ENCODE peak calls at places on chromosomes 11 and 22, in four cellular contexts. One of them, this sample, is unnamed.

GRCh38 chr11:75768909-75769771 is 562 bp downstream of the DGAT2 start:
- DNase-seq in endodermal cell: peak
- DNase-seq in CD4-positive, alpha-beta T cell: no peak
- DNase-seq in sigmoid colon: peak
- DNase-seq in this sample: no peak

GRCh38 chr11:8331767-8332166 is 68.1 kb upstream of the LMO1 start:
- DNase-seq in endodermal cell: no peak
- DNase-seq in CD4-positive, alpha-beta T cell: no peak
- DNase-seq in sigmoid colon: no peak
- DNase-seq in this sample: no peak

GRCh38 chr22:28008649-28009048 is 89.6 kb upstream of the PITPNB start:
- DNase-seq in CD4-positive, alpha-beta T cell: no peak
- DNase-seq in sigmoid colon: peak
- DNase-seq in endodermal cell: no peak
- DNase-seq in this sample: no peak

GRCh38 chr11:121575963-121576290 is 123.2 kb upstream of the SORL1-AS1 start:
- DNase-seq in CD4-positive, alpha-beta T cell: no peak
- DNase-seq in sigmoid colon: no peak
- DNase-seq in endodermal cell: no peak
- DNase-seq in this sample: no peak

GRCh38 chr11:72079776-72080325 is 491 bp downstream of the NUMA1 start:
- DNase-seq in sigmoid colon: no peak
- DNase-seq in endodermal cell: no peak
- DNase-seq in CD4-positive, alpha-beta T cell: no peak
- DNase-seq in this sample: no peak

GRCh38 chr22:28116261-28116673 is 197.2 kb upstream of the PITPNB start:
- DNase-seq in endodermal cell: peak
- DNase-seq in CD4-positive, alpha-beta T cell: no peak
- DNase-seq in sigmoid colon: peak
- DNase-seq in this sample: peak

GRCh38 chr22:33389927-33390326 is 331.7 kb upstream of the SYN3 start:
- DNase-seq in CD4-positive, alpha-beta T cell: no peak
- DNase-seq in sigmoid colon: no peak
- DNase-seq in endodermal cell: no peak
- DNase-seq in this sample: no peak

GRCh38 chr22:37844904-37845334 is 785 bp upstream of the ANKRD54 start:
- DNase-seq in sigmoid colon: no peak
- DNase-seq in endodermal cell: no peak
- DNase-seq in CD4-positive, alpha-beta T cell: no peak
- DNase-seq in this sample: no peak

GRCh38 chr11:36793542-36793926 is 195.5 kb upstream of the RAG2 start:
- DNase-seq in endodermal cell: peak
- DNase-seq in sigmoid colon: no peak
- DNase-seq in CD4-positive, alpha-beta T cell: no peak
- DNase-seq in this sample: peak

GRCh38 chr11:35635933-35636332 is 17.7 kb downstream of the FJX1 start:
- DNase-seq in sigmoid colon: no peak
- DNase-seq in CD4-positive, alpha-beta T cell: no peak
- DNase-seq in endodermal cell: no peak
- DNase-seq in this sample: no peak

GRCh38 chr11:35641206-35641885 is 21.2 kb upstream of the TRIM44 start:
- DNase-seq in CD4-positive, alpha-beta T cell: no peak
- DNase-seq in endodermal cell: no peak
- DNase-seq in sigmoid colon: no peak
- DNase-seq in this sample: no peak

GRCh38 chr11:35633827-35634226 is 15.6 kb downstream of the FJX1 start:
- DNase-seq in sigmoid colon: no peak
- DNase-seq in endodermal cell: no peak
- DNase-seq in CD4-positive, alpha-beta T cell: no peak
- DNase-seq in this sample: no peak

DNA sequence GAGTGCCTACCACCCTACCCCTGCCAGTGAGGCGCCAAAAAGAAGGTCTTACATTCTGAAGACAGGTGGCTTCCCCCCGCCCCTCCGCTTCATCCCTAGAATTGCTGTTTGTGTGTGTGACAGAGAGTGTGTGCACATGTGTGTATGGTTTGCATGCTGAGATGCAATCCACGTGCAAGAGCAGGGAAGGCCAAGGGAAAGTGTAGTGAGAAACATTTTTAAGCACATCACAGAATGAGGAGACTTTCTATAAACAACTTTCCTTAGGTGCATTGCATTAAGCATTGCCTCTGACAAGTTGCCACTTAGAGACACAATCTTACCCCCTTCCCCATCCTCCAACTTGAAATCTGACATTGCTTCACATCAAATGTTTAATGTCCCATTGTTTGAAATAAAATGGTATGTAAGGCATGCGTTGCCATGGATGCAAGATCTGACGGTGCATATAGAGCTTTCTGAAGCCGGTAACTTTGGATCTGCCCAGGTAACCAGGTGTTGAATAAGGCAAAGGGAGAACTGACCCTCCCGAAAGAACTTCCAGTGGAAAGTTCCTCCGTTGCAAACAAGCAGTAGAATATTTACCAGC is 21.4 kb downstream of the FJX1 start:
- DNase-seq in CD4-positive, alpha-beta T cell: no peak
- DNase-seq in sigmoid colon: no peak
- DNase-seq in endodermal cell: no peak
- DNase-seq in this sample: no peak
- TF ChIP-seq CTCF in CD4-positive, alpha-beta T cell: no peak
- TF ChIP-seq CTCF in sigmoid colon: no peak
- TF ChIP-seq CTCF in endodermal cell: no peak
- TF ChIP-seq CTCF in this sample: no peak

GRCh38 chr11:113111156-113111555 is 149.9 kb downstream of the NCAM1 start:
- DNase-seq in sigmoid colon: no peak
- DNase-seq in CD4-positive, alpha-beta T cell: no peak
- DNase-seq in endodermal cell: no peak
- DNase-seq in this sample: no peak

GRCh38 chr11:113106507-113106906 is 145.3 kb downstream of the NCAM1 start:
- DNase-seq in endodermal cell: no peak
- DNase-seq in CD4-positive, alpha-beta T cell: no peak
- DNase-seq in sigmoid colon: no peak
- DNase-seq in this sample: no peak

GRCh38 chr11:113113801-113114451 is 152.7 kb downstream of the NCAM1 start:
- DNase-seq in sigmoid colon: no peak
- DNase-seq in CD4-positive, alpha-beta T cell: no peak
- DNase-seq in endodermal cell: no peak
- DNase-seq in this sample: no peak

GRCh38 chr11:113105584-113105983 is 144.4 kb downstream of the NCAM1 start:
- DNase-seq in endodermal cell: no peak
- DNase-seq in sigmoid colon: no peak
- DNase-seq in CD4-positive, alpha-beta T cell: no peak
- DNase-seq in this sample: no peak

DNA sequence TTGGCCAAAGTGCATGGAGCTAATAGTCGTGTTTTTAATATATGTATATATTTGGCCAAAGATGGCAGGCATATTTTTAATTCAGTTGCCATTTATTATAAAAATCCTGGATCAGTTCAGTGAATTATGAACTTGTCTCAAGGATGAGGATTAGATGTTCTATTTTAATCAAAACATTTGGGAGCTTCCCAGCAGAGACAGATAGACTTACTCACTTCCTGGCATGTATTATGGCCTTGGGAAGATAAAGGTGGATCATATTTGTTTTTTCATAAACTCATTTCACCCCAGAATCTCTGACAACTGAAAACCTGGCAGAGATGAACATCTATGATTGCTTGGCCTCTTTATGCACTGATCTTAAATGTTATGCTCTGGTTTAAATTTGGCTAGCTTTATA is 148.8 kb downstream of the NCAM1 start:
- DNase-seq in CD4-positive, alpha-beta T cell: no peak
- DNase-seq in sigmoid colon: no peak
- DNase-seq in endodermal cell: no peak
- DNase-seq in this sample: no peak
- TF ChIP-seq CTCF in CD4-positive, alpha-beta T cell: no peak
- TF ChIP-seq CTCF in sigmoid colon: no peak
- TF ChIP-seq CTCF in endodermal cell: no peak
- TF ChIP-seq CTCF in this sample: no peak

GRCh38 chr11:101844608-101845007 is 70.2 kb upstream of the CEP126 start:
- DNase-seq in sigmoid colon: no peak
- DNase-seq in endodermal cell: no peak
- DNase-seq in CD4-positive, alpha-beta T cell: no peak
- DNase-seq in this sample: no peak

DNA sequence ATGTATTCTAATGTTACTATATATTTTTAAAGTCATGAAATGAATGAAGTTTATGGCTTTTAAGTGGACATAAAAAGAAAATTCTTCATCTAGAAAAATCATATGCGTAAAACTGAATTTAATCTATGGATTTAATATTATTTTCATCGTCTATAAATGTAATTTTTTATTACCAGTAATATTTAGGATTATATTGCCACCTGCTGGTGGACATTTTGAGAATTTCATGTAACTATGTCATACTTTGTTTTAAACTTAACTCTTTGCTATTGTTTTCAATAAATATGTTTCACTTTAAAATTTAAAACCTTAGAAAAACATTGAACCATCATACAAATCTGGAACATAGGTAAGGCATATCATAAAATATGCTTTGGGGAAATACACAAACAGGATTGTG is 66.5 kb upstream of the CEP126 start:
- DNase-seq in CD4-positive, alpha-beta T cell: no peak
- DNase-seq in endodermal cell: no peak
- DNase-seq in sigmoid colon: no peak
- DNase-seq in this sample: peak
- TF ChIP-seq CTCF in CD4-positive, alpha-beta T cell: no peak
- TF ChIP-seq CTCF in endodermal cell: peak
- TF ChIP-seq CTCF in sigmoid colon: no peak
- TF ChIP-seq CTCF in this sample: no peak

GRCh38 chr11:133946018-133946417 is 10.8 kb downstream of the IGSF9B start:
- DNase-seq in endodermal cell: no peak
- DNase-seq in CD4-positive, alpha-beta T cell: no peak
- DNase-seq in sigmoid colon: no peak
- DNase-seq in this sample: no peak

GRCh38 chr11:133946541-133947297 is 10.0 kb downstream of the IGSF9B start:
- DNase-seq in sigmoid colon: no peak
- DNase-seq in endodermal cell: peak
- DNase-seq in CD4-positive, alpha-beta T cell: no peak
- DNase-seq in this sample: no peak

GRCh38 chr11:133945087-133945974 is 11.4 kb downstream of the IGSF9B start:
- DNase-seq in endodermal cell: peak
- DNase-seq in CD4-positive, alpha-beta T cell: peak
- DNase-seq in sigmoid colon: peak
- DNase-seq in this sample: peak

GRCh38 chr11:133948711-133949110 is 8.1 kb downstream of the IGSF9B start:
- DNase-seq in endodermal cell: peak
- DNase-seq in CD4-positive, alpha-beta T cell: no peak
- DNase-seq in sigmoid colon: no peak
- DNase-seq in this sample: no peak

GRCh38 chr11:133947298-133947905 is 9.4 kb downstream of the IGSF9B start:
- DNase-seq in sigmoid colon: no peak
- DNase-seq in endodermal cell: peak
- DNase-seq in CD4-positive, alpha-beta T cell: peak
- DNase-seq in this sample: peak
- TF ChIP-seq CTCF in sigmoid colon: no peak
- TF ChIP-seq CTCF in endodermal cell: peak
- TF ChIP-seq CTCF in CD4-positive, alpha-beta T cell: peak
- TF ChIP-seq CTCF in this sample: peak

DNA sequence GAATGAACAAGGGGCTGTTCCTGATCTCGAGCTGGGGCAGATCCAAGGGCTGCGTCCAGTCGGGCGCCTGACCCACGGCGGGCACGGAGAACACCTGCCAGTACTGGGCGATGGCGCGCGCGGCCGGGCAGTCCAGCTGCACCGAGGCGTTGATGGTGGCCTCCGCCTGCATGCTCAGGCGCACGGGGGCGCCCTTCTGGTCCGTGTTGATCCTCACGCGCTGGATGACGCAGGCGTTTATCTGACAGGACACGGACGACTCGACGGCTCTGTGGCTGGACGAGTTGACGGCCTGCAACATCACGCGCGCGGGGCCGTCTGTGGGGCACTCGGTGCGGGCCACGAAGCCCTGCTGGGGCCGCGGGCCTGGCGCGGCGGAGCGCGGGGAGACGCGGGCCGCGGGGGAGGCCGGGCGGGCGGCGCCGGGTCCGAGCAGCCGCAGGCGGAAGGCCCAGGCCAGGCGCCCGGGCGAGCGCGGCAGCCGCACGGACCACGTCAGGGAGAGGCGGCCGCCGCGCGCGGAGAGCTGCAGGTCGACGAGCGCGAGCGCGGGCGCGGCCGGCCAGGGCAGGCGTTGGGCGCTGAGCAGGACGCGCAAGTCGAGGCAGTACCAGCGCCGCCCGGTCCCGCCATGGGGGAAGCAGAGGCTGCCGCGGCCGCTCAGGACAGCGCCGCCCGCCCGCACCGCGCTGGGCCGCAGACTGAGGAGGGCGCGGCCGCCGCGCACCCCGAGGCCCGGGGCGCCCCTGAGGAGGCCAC is 515 bp downstream of the PKDREJ start:
- DNase-seq in endodermal cell: peak
- DNase-seq in sigmoid colon: peak
- DNase-seq in CD4-positive, alpha-beta T cell: no peak
- DNase-seq in this sample: peak
- TF ChIP-seq CTCF in endodermal cell: peak
- TF ChIP-seq CTCF in sigmoid colon: no peak
- TF ChIP-seq CTCF in CD4-positive, alpha-beta T cell: no peak
- TF ChIP-seq CTCF in this sample: peak

GRCh38 chr11:128226106-128226716 is 361.1 kb downstream of the ETS1 start:
- DNase-seq in endodermal cell: peak
- DNase-seq in sigmoid colon: no peak
- DNase-seq in CD4-positive, alpha-beta T cell: no peak
- DNase-seq in this sample: no peak
- TF ChIP-seq CTCF in endodermal cell: no peak
- TF ChIP-seq CTCF in sigmoid colon: no peak
- TF ChIP-seq CTCF in CD4-positive, alpha-beta T cell: no peak
- TF ChIP-seq CTCF in this sample: no peak

GRCh38 chr11:106152013-106152412 is 74.6 kb downstream of the AASDHPPT start:
- DNase-seq in CD4-positive, alpha-beta T cell: no peak
- DNase-seq in sigmoid colon: no peak
- DNase-seq in endodermal cell: peak
- DNase-seq in this sample: peak
- TF ChIP-seq CTCF in CD4-positive, alpha-beta T cell: no peak
- TF ChIP-seq CTCF in sigmoid colon: no peak
- TF ChIP-seq CTCF in endodermal cell: peak
- TF ChIP-seq CTCF in this sample: no peak

GRCh38 chr11:119608781-119609180 is 120.2 kb downstream of the NECTIN1 start:
- DNase-seq in sigmoid colon: no peak
- DNase-seq in CD4-positive, alpha-beta T cell: no peak
- DNase-seq in endodermal cell: no peak
- DNase-seq in this sample: no peak
- TF ChIP-seq CTCF in sigmoid colon: no peak
- TF ChIP-seq CTCF in CD4-positive, alpha-beta T cell: no peak
- TF ChIP-seq CTCF in endodermal cell: peak
- TF ChIP-seq CTCF in this sample: no peak

This sample was measured in foreskin fibroblast.